ENCODE peak calls at places on chromosomes 13 and 19, in nine cellular contexts. One of them, this sample, is unnamed.

GRCh38 chr13:40974460-40975407 is 44.4 kb downstream of the ELF1 start:
- DNase-seq in uterus: no peak
- DNase-seq in progenitor cell of endocrine pancreas: no peak
- DNase-seq in lower leg skin: no peak
- DNase-seq in right atrium auricular region: no peak
- DNase-seq in dorsolateral prefrontal cortex: no peak
- DNase-seq in fibroblast of pulmonary artery: peak
- DNase-seq in WTC11: no peak
- DNase-seq in NB4: peak
- DNase-seq in this sample: no peak

GRCh38 chr19:3538965-3539742 is at the start of gene TEKTIP1:
- DNase-seq in uterus: no peak
- DNase-seq in progenitor cell of endocrine pancreas: no peak
- DNase-seq in lower leg skin: no peak
- DNase-seq in right atrium auricular region: no peak
- DNase-seq in dorsolateral prefrontal cortex: no peak
- DNase-seq in fibroblast of pulmonary artery: no peak
- DNase-seq in WTC11: peak
- DNase-seq in NB4: no peak
- DNase-seq in this sample: peak

GRCh38 chr13:72221276-72221962 is 354.4 kb upstream of the DACH1 start:
- DNase-seq in uterus: no peak
- DNase-seq in progenitor cell of endocrine pancreas: no peak
- DNase-seq in lower leg skin: peak
- DNase-seq in right atrium auricular region: no peak
- DNase-seq in dorsolateral prefrontal cortex: no peak
- DNase-seq in fibroblast of pulmonary artery: peak
- DNase-seq in WTC11: peak
- DNase-seq in NB4: peak
- DNase-seq in this sample: peak

GRCh38 chr13:110303644-110304043 is 3.3 kb downstream of the COL4A1 start:
- DNase-seq in uterus: no peak
- DNase-seq in progenitor cell of endocrine pancreas: no peak
- DNase-seq in lower leg skin: peak
- DNase-seq in right atrium auricular region: peak
- DNase-seq in dorsolateral prefrontal cortex: no peak
- DNase-seq in fibroblast of pulmonary artery: no peak
- DNase-seq in WTC11: no peak
- DNase-seq in NB4: no peak
- DNase-seq in this sample: no peak

GRCh38 chr13:89827552-89827951 is 1519.9 kb upstream of the MIR17HG start:
- DNase-seq in uterus: no peak
- DNase-seq in progenitor cell of endocrine pancreas: no peak
- DNase-seq in lower leg skin: no peak
- DNase-seq in right atrium auricular region: no peak
- DNase-seq in dorsolateral prefrontal cortex: no peak
- DNase-seq in fibroblast of pulmonary artery: no peak
- DNase-seq in WTC11: no peak
- DNase-seq in NB4: no peak
- DNase-seq in this sample: no peak

GRCh38 chr19:41951686-41952172 is 7.4 kb downstream of the RABAC1 start:
- DNase-seq in uterus: peak
- DNase-seq in progenitor cell of endocrine pancreas: peak
- DNase-seq in lower leg skin: peak
- DNase-seq in right atrium auricular region: peak
- DNase-seq in dorsolateral prefrontal cortex: peak
- DNase-seq in fibroblast of pulmonary artery: peak
- DNase-seq in WTC11: peak
- DNase-seq in NB4: peak
- DNase-seq in this sample: peak

GRCh38 chr13:95258619-95259194 is 42.5 kb downstream of the ABCC4 start:
- DNase-seq in uterus: no peak
- DNase-seq in progenitor cell of endocrine pancreas: no peak
- DNase-seq in lower leg skin: peak
- DNase-seq in right atrium auricular region: no peak
- DNase-seq in dorsolateral prefrontal cortex: no peak
- DNase-seq in fibroblast of pulmonary artery: no peak
- DNase-seq in WTC11: no peak
- DNase-seq in NB4: no peak
- DNase-seq in this sample: no peak

GRCh38 chr19:47232422-47233211 is 1.6 kb upstream of the BBC3 start:
- DNase-seq in uterus: no peak
- DNase-seq in progenitor cell of endocrine pancreas: no peak
- DNase-seq in lower leg skin: no peak
- DNase-seq in right atrium auricular region: no peak
- DNase-seq in dorsolateral prefrontal cortex: peak
- DNase-seq in fibroblast of pulmonary artery: peak
- DNase-seq in WTC11: no peak
- DNase-seq in NB4: peak
- DNase-seq in this sample: no peak

GRCh38 chr19:16340092-16340491 is 15.5 kb downstream of the KLF2 start:
- DNase-seq in uterus: no peak
- DNase-seq in progenitor cell of endocrine pancreas: no peak
- DNase-seq in lower leg skin: no peak
- DNase-seq in right atrium auricular region: no peak
- DNase-seq in dorsolateral prefrontal cortex: no peak
- DNase-seq in fibroblast of pulmonary artery: no peak
- DNase-seq in WTC11: no peak
- DNase-seq in NB4: no peak
- DNase-seq in this sample: no peak

GRCh38 chr19:31110331-31110730 is 238.9 kb downstream of the TSHZ3 start:
- DNase-seq in uterus: peak
- DNase-seq in progenitor cell of endocrine pancreas: peak
- DNase-seq in lower leg skin: no peak
- DNase-seq in right atrium auricular region: no peak
- DNase-seq in dorsolateral prefrontal cortex: no peak
- DNase-seq in fibroblast of pulmonary artery: peak
- DNase-seq in WTC11: peak
- DNase-seq in NB4: peak
- DNase-seq in this sample: no peak

GRCh38 chr19:53903055-53903680 is 5.9 kb upstream of the CACNG7 start:
- DNase-seq in uterus: no peak
- DNase-seq in progenitor cell of endocrine pancreas: peak
- DNase-seq in lower leg skin: no peak
- DNase-seq in right atrium auricular region: no peak
- DNase-seq in dorsolateral prefrontal cortex: no peak
- DNase-seq in fibroblast of pulmonary artery: peak
- DNase-seq in WTC11: peak
- DNase-seq in NB4: peak
- DNase-seq in this sample: no peak

GRCh38 chr19:756232-756631 is 5.3 kb downstream of the MISP start:
- DNase-seq in uterus: no peak
- DNase-seq in progenitor cell of endocrine pancreas: no peak
- DNase-seq in lower leg skin: no peak
- DNase-seq in right atrium auricular region: no peak
- DNase-seq in dorsolateral prefrontal cortex: no peak
- DNase-seq in fibroblast of pulmonary artery: peak
- DNase-seq in WTC11: no peak
- DNase-seq in NB4: peak
- DNase-seq in this sample: no peak

GRCh38 chr13:76980075-76980718 is 11.7 kb upstream of the CLN5 start:
- DNase-seq in uterus: peak
- DNase-seq in progenitor cell of endocrine pancreas: peak
- DNase-seq in lower leg skin: peak
- DNase-seq in right atrium auricular region: peak
- DNase-seq in dorsolateral prefrontal cortex: peak
- DNase-seq in fibroblast of pulmonary artery: peak
- DNase-seq in WTC11: peak
- DNase-seq in NB4: peak
- DNase-seq in this sample: peak

GRCh38 chr13:109165417-109165904 is 536.0 kb downstream of the MYO16 start:
- DNase-seq in uterus: no peak
- DNase-seq in progenitor cell of endocrine pancreas: no peak
- DNase-seq in lower leg skin: peak
- DNase-seq in right atrium auricular region: no peak
- DNase-seq in dorsolateral prefrontal cortex: no peak
- DNase-seq in fibroblast of pulmonary artery: no peak
- DNase-seq in WTC11: no peak
- DNase-seq in NB4: no peak
- DNase-seq in this sample: no peak

GRCh38 chr13:106173346-106173745 is 362.1 kb downstream of the EFNB2 start:
- DNase-seq in uterus: no peak
- DNase-seq in progenitor cell of endocrine pancreas: no peak
- DNase-seq in lower leg skin: no peak
- DNase-seq in right atrium auricular region: no peak
- DNase-seq in dorsolateral prefrontal cortex: no peak
- DNase-seq in fibroblast of pulmonary artery: no peak
- DNase-seq in WTC11: no peak
- DNase-seq in NB4: no peak
- DNase-seq in this sample: no peak

GRCh38 chr13:61002686-61003085 is 413.0 kb downstream of the PCDH20 start:
- DNase-seq in uterus: no peak
- DNase-seq in progenitor cell of endocrine pancreas: no peak
- DNase-seq in lower leg skin: no peak
- DNase-seq in right atrium auricular region: no peak
- DNase-seq in dorsolateral prefrontal cortex: no peak
- DNase-seq in fibroblast of pulmonary artery: no peak
- DNase-seq in WTC11: no peak
- DNase-seq in NB4: no peak
- DNase-seq in this sample: no peak

GRCh38 chr13:27038323-27038722 is 133.3 kb downstream of the USP12 start:
- DNase-seq in uterus: no peak
- DNase-seq in progenitor cell of endocrine pancreas: no peak
- DNase-seq in lower leg skin: no peak
- DNase-seq in right atrium auricular region: no peak
- DNase-seq in dorsolateral prefrontal cortex: no peak
- DNase-seq in fibroblast of pulmonary artery: peak
- DNase-seq in WTC11: no peak
- DNase-seq in NB4: no peak
- DNase-seq in this sample: no peak

DNA sequence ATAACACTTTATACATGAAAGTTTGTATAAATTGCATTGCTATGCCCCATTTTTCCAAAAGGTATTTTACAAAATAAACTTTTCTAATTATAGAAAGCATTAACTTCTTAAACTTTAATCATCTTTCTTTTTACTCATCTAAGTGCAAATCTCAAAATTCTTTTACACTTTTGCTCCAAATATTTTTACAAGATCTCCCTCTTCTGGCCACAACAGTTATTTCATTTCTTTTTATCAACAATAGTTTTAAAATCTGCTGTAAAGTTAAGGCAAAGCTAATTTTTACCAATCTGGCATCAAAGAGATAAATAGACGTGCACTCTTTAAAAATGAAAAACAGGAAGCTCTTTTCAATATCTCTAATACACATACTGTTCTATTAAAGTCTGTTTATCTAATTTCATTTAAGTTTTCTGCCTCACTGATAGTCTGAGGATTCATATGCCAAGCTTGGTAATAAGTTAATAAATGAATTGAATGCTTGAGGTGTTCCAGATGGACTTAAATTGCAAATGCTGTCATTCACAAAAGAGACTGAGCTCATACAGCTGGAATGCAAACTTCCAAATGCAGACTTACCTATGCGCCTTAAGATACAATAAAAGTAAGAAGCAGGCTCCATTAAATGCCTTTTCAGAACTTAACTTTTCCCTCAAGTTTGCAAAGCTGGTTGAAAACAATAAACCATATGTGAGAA is 583.0 kb upstream of the ATXN8OS start:
- DNase-seq in uterus: no peak
- DNase-seq in progenitor cell of endocrine pancreas: no peak
- DNase-seq in lower leg skin: no peak
- DNase-seq in right atrium auricular region: no peak
- DNase-seq in dorsolateral prefrontal cortex: no peak
- DNase-seq in fibroblast of pulmonary artery: no peak
- DNase-seq in WTC11: no peak
- DNase-seq in NB4: peak
- DNase-seq in this sample: no peak
- TF ChIP-seq CTCF in uterus: no peak
- TF ChIP-seq CTCF in progenitor cell of endocrine pancreas: peak
- TF ChIP-seq CTCF in lower leg skin: no peak
- TF ChIP-seq CTCF in right atrium auricular region: no peak
- TF ChIP-seq CTCF in dorsolateral prefrontal cortex: no peak
- TF ChIP-seq CTCF in fibroblast of pulmonary artery: peak
- TF ChIP-seq CTCF in WTC11: no peak
- TF ChIP-seq CTCF in NB4: no peak
- TF ChIP-seq CTCF in this sample: peak

DNA sequence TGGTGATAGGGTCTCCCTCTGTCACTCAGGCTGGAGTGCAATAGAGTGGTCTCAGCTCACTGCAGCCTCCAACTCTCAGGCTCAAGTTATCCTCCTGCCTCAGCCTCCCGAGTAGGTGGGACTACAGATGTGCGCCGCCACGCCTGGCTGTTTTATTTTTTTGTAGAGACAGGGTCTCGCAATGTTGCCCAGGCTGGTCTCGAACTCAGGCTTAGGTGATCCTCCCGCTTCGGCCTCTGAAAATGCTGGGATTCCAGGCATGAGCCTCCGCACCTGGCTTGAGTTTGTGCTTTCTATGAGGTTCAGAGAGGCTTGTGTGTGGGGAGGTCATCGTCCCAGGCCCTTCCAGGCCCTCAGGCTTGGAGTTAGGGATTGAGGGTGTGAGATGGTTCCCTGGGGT is 39.2 kb upstream of the TNFAIP8L1 start:
- DNase-seq in uterus: no peak
- DNase-seq in progenitor cell of endocrine pancreas: no peak
- DNase-seq in lower leg skin: no peak
- DNase-seq in right atrium auricular region: no peak
- DNase-seq in dorsolateral prefrontal cortex: no peak
- DNase-seq in fibroblast of pulmonary artery: no peak
- DNase-seq in WTC11: no peak
- DNase-seq in NB4: no peak
- DNase-seq in this sample: no peak
- TF ChIP-seq CTCF in uterus: no peak
- TF ChIP-seq CTCF in progenitor cell of endocrine pancreas: no peak
- TF ChIP-seq CTCF in lower leg skin: no peak
- TF ChIP-seq CTCF in right atrium auricular region: no peak
- TF ChIP-seq CTCF in dorsolateral prefrontal cortex: no peak
- TF ChIP-seq CTCF in fibroblast of pulmonary artery: no peak
- TF ChIP-seq CTCF in WTC11: no peak
- TF ChIP-seq CTCF in NB4: no peak
- TF ChIP-seq CTCF in this sample: no peak

GRCh38 chr19:33214621-33215020 is 11.0 kb downstream of the SLC7A10 start:
- DNase-seq in uterus: no peak
- DNase-seq in progenitor cell of endocrine pancreas: no peak
- DNase-seq in lower leg skin: no peak
- DNase-seq in right atrium auricular region: no peak
- DNase-seq in dorsolateral prefrontal cortex: no peak
- DNase-seq in fibroblast of pulmonary artery: peak
- DNase-seq in WTC11: peak
- DNase-seq in NB4: peak
- DNase-seq in this sample: peak
- TF ChIP-seq CTCF in uterus: no peak
- TF ChIP-seq CTCF in progenitor cell of endocrine pancreas: peak
- TF ChIP-seq CTCF in lower leg skin: no peak
- TF ChIP-seq CTCF in right atrium auricular region: no peak
- TF ChIP-seq CTCF in dorsolateral prefrontal cortex: no peak
- TF ChIP-seq CTCF in fibroblast of pulmonary artery: peak
- TF ChIP-seq CTCF in WTC11: no peak
- TF ChIP-seq CTCF in NB4: peak
- TF ChIP-seq CTCF in this sample: no peak

DNA sequence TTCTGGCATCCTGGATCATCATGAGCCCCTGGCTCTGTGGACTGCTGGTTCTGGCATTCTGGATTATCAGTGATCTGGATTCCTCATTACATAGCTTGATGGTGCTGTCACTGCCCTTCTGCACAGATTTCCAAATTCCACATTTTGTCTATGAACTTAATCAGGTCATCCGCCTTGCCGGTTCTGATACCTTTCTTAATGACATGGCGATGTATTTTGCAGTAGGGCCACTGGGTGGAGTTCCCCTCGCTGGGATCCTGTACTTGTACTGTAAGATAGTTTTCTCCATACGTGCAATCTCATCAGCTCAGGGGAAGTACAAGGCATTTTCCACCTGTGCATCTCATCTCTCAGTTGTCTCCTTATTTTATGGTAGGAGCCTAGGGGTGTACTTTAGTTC is 24.4 kb upstream of the OR7C2 start:
- DNase-seq in uterus: no peak
- DNase-seq in progenitor cell of endocrine pancreas: no peak
- DNase-seq in lower leg skin: no peak
- DNase-seq in right atrium auricular region: no peak
- DNase-seq in dorsolateral prefrontal cortex: no peak
- DNase-seq in fibroblast of pulmonary artery: no peak
- DNase-seq in WTC11: no peak
- DNase-seq in NB4: peak
- DNase-seq in this sample: no peak
- TF ChIP-seq CTCF in uterus: no peak
- TF ChIP-seq CTCF in progenitor cell of endocrine pancreas: no peak
- TF ChIP-seq CTCF in lower leg skin: no peak
- TF ChIP-seq CTCF in right atrium auricular region: no peak
- TF ChIP-seq CTCF in dorsolateral prefrontal cortex: no peak
- TF ChIP-seq CTCF in fibroblast of pulmonary artery: no peak
- TF ChIP-seq CTCF in WTC11: no peak
- TF ChIP-seq CTCF in NB4: no peak
- TF ChIP-seq CTCF in this sample: peak